ENCODE peak calls at places on chromosomes 5 and 9, in five cellular contexts. Y is transverse colon, U is sigmoid colon, K is H1, Z is esophagus muscularis mucosa. S is an unnamed sample.

GRCh38 chr5:172166030-172166429 is 22.0 kb downstream of the STK10 start:
- DNase-seq in K (no peak), Y (no peak), U (no peak), Z (no peak), S (no peak)

GRCh38 chr9:110115868-110116542 is 92.0 kb downstream of the C9orf152 start:
- DNase-seq in K (no peak), U (no peak), Y (no peak), Z (no peak), S (no peak)

GRCh38 chr5:174412374-174412773 is 312.0 kb upstream of the MSX2 start:
- DNase-seq in Z (peak), K (no peak), Y (no peak), U (no peak), S (no peak)

GRCh38 chr9:95012035-95012708 is 285.7 kb downstream of the AOPEP start:
- DNase-seq in K (no peak), U (no peak), Z (no peak), Y (no peak), S (no peak)

GRCh38 chr9:37575921-37576721 is at the start of gene FBXO10:
- DNase-seq in Z (no peak), Y (peak), U (peak), K (peak), S (peak)

GRCh38 chr5:175823731-175824525 is 47.5 kb upstream of the CPLX2 start:
- DNase-seq in K (no peak), Y (no peak), Z (no peak), U (no peak), S (no peak)

GRCh38 chr5:92409131-92409530 is 1026.0 kb upstream of the ARRDC3 start:
- DNase-seq in Y (no peak), U (no peak), Z (no peak), K (no peak), S (no peak)

GRCh38 chr5:60248900-60249299 is 355.4 kb upstream of the PDE4D start:
- DNase-seq in K (no peak), U (no peak), Y (no peak), Z (no peak), S (no peak)

GRCh38 chr9:75067894-75068293 is 20.1 kb downstream of the NMRK1 start:
- DNase-seq in Y (no peak), U (no peak), K (no peak), Z (no peak), S (no peak)

DNA sequence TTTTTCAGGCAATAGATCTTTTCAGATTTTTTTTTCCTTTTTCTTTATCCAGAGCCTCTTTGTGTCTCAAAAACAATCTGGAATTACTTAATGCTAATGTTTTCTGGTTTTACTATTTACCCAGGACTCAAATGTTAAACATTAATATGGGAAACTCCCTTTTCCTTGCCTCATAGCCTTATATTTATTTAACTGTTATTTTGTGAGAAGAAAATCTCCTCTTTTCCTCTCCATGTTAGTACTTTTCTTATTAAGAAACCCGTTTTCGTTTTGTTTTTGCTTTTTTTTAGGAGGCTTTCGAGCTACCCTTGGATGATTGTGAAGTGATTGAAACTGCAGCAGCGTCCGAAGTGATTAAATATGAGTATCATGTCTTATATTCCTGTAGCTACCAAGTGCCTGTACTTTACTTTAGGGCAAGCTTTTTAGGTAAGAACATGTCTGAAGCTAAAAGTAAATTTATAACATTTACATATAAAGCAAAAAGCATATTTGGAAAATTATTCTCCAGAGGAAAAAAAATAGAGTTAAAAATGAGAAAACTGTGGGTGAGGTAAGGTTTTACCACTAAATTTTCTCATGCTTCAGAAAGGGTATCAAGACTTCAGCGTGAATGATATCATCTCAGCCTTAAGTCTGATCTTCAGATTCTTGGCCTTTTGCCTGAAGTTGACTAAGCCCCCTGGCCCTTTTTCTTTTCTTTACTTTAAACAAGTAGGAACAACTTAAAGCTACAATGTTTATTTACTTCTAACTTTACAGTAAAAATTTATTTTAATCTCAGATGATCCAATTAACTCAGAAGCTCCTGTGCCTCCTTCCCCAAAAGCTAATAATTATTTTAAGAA is 113.8 kb downstream of the RPS23 start:
- DNase-seq in Y (no peak), Z (no peak), K (no peak), U (no peak), S (no peak)
- TF ChIP-seq EP300 in Y (no peak), Z (no peak), K (no peak), U (no peak), S (no peak)

GRCh38 chr5:94649874-94650273 is 31.4 kb downstream of the SLF1 start:
- DNase-seq in U (no peak), Y (no peak), K (no peak), Z (no peak), S (no peak)
- TF ChIP-seq POLR2A in U (no peak), Y (no peak), K (no peak), Z (no peak), S (no peak)

GRCh38 chr5:14721990-14722656 is 57.6 kb downstream of the OTULIN start:
- DNase-seq in Z (no peak), K (no peak), U (no peak), Y (no peak), S (no peak)
- TF ChIP-seq POLR2AphosphoS5 in Z (no peak), K (no peak), U (no peak), Y (no peak), S (no peak)

DNA sequence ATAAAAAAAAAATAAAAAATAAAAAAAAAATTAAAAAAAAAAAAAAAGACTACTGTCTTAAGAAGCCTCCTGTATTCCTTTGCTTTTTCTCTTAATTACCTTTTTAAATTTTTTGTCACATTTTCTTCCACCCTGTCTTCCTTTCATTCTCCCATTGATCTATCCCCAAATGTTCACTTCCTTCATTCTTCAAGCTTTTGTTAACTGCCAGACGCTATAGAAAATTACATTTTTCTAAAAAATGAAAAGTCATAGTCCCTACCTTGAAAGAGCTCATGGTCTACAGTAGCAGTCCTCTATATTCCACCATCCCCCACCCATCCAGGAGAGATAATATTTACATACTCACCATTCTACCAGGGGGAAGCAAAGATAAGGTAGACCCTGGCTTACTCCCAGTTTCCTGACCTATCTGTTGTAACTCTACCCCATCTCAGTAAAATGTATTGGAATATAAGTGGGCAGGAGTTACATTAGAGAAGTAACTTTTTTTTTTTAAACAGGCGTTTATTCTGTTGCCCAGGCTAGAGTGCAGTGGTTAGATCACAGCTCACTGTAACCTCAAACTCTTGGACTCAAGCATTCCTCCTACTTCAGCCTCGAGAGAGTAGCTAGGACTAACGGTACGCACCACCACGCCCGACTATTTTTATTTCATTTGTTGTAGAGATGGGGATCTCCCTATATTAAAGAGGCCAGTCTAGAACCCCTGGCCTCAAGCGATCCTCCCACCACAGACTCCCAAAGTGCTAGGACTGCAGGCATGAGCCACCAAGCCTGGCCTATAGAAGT is 3.8 kb upstream of the PRKAA1 start:
- DNase-seq in U (no peak), Y (no peak), K (no peak), Z (no peak), S (no peak)
- TF ChIP-seq EP300 in U (no peak), Y (no peak), K (no peak), Z (no peak), S (no peak)

GRCh38 chr9:137814841-137815240 is 62.7 kb upstream of the CACNA1B start:
- DNase-seq in Y (no peak), Z (no peak), U (no peak), K (no peak), S (no peak)
- TF ChIP-seq POLR2A in Y (no peak), Z (no peak), U (no peak), K (no peak), S (no peak)

DNA sequence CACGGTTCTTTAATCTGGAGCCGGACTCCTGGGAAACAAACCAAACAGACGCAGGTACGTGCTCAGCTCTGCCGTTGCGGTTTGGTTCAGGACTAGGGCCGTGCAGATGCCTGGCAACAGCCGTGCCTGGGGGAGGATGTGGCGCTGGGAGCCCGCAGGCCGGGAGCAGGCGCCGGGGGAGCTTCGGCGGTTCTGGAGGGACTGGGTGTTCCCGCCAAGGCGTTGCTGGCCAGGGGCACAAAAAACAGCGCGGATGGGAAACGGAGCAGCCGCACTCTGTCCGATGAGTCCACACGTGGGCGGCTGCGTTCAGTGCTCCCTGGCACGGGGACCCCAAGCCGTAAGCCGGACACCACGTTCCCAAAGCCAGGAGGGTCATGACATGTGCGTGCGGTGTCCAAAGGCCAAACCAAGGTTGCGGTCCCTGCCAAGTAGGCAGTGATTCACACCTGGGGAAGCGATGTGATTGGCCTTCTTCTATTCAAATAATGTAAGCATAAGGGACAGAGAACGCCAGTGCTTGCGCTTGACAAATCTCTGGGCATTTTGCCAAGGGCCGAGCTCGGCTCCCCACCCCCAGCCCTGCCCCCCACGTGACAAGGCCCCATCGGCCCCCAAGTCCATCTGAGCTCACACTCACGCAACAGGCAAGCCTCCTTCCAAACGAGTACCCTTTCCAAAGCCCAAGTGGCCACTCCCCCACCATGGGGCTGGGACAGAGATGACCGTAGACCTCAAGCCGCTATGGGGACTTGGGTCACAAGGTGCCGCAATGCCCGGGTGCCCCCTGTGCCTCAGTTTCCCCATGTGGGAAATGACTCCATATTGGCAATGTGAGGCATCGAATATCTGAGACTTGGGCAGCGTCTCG is 49.7 kb upstream of the NKD2 start:
- DNase-seq in Z (no peak), K (no peak), Y (peak), U (no peak), S (peak)
- TF ChIP-seq POLR2AphosphoS5 in Z (no peak), K (no peak), Y (peak), U (no peak), S (peak)

DNA sequence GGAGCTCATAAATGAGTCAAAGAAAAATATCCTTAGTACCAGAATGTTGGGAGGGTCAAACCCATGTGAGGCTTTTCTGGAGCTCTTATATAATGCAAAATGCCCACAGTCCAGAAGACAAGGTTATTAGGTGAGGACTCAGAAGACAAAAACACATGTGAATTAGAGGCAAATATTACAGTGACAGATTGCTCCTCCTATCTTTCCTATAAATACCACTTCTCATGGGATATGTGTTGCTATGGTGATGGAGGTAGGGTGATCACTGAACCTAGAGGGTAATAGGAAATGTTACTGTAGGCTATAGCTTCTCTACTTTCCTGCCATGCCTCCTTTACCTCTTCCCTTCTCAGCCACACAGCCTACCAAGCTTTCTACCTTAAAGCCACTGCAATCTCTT is 264.6 kb downstream of the SEC61B start:
- DNase-seq in Z (no peak), Y (no peak), K (no peak), U (no peak), S (no peak)
- TF ChIP-seq EP300 in Z (no peak), Y (no peak), K (no peak), U (no peak), S (no peak)

DNA sequence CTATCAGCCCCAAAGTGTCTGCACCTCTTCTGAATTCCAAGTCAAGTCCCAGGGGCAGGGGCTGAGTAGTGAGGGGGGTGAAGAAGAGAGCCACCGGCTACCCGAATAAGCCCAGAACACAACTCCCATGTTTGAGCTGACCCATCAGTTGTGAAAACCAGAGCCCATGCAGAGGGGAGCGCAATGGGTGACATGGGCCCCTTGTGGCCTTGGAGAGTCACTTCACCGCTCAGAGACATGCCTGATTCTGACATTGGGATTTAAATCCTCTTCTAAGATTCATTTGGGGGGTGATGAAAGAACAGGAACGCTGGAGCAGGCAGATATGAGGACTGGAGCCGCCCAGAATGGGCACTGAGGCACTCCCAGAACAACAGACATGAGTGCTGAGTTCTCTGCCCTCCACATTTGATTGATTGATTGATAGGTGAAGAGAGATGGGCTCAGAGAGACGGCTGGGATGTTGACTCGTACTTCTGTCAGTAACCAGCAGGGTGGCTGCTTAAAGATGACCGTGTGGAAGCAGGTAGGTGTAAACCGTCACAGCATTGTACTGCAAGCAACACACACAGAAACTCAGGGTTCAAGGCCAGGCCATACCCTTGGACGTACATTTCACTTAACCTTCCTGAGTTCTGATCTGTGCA is 74.3 kb downstream of the GPR21 start:
- DNase-seq in K (no peak), Y (no peak), Z (no peak), U (no peak), S (no peak)
- TF ChIP-seq POLR2A in K (peak), Y (no peak), Z (no peak), U (no peak), S (no peak)

GRCh38 chr5:126015244-126016054 is 407.8 kb upstream of the GRAMD2B start:
- DNase-seq in Y (no peak), Z (no peak), K (no peak), U (no peak), S (no peak)

GRCh38 chr5:126016256-126016655 is 407.0 kb upstream of the GRAMD2B start:
- DNase-seq in K (no peak), Y (no peak), Z (no peak), U (no peak), S (no peak)

GRCh38 chr5:126023894-126024575 is 399.2 kb upstream of the GRAMD2B start:
- DNase-seq in Y (no peak), K (no peak), U (no peak), Z (no peak), S (no peak)

DNA sequence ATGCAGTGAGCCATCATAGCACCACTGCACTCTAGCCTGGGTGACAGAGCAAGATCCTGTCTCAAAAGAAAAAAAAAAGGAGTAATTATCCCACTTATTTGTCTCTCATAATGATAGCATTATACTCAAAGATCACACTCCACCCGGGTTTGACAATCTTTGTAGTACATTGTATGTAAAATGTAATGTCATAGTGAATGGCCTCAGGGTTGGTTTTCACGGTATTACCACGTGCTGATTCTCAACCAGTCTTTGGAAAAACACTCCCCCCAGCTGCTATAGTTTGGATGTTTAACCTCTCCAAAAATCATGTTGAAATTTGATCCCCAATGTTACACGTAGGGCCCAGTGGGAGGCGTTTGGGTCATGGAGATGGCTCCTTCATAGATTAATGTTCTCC is 402.4 kb upstream of the GRAMD2B start:
- DNase-seq in Y (no peak), K (no peak), Z (no peak), U (no peak), S (no peak)
- TF ChIP-seq POLR2AphosphoS5 in Y (no peak), K (no peak), Z (no peak), U (no peak), S (no peak)